ENCODE peak calls at places on chromosomes 16 and 17, in seven cellular contexts. B is SK-N-SH, J is GM12891, Q is H1, Y is GM12892, V is HepG2, F is GM12878. R is an unnamed sample.

GRCh38 chr17:78737332-78737731 is 44.7 kb downstream of the CYTH1 start:
- DNase-seq in J (no peak), V (no peak), Q (no peak), F (no peak), B (peak; percentile 81), Y (no peak), R (peak; percentile 34)

GRCh38 chr17:1511756-1512321 is 4.6 kb downstream of the INPP5K start:
- DNase-seq in F (no peak), Q (no peak), Y (no peak), B (no peak), V (no peak), J (no peak), R (peak; percentile 26)

GRCh38 chr16:2208308-2208707 is 2.4 kb downstream of the BRICD5 start:
- DNase-seq in J (no peak), F (no peak), V (no peak), Q (no peak), B (no peak), Y (no peak), R (no peak)

GRCh38 chr17:65535777-65536572 is 25.5 kb downstream of the AXIN2 start:
- DNase-seq in B (no peak), J (no peak), V (no peak), Y (no peak), Q (no peak), F (no peak), R (no peak)

GRCh38 chr17:16911141-16911937 is 60.6 kb downstream of the TNFRSF13B start:
- DNase-seq in Q (peak; percentile 20), V (no peak), F (no peak), Y (no peak), J (no peak), B (no peak), R (no peak)

GRCh38 chr17:79840204-79840988 is 1.2 kb upstream of the CBX4 start:
- DNase-seq in Q (peak; percentile 67), F (no peak), Y (no peak), J (no peak), V (no peak), B (peak; percentile 85), R (no peak)

GRCh38 chr16:72371307-72372081 is 199.5 kb upstream of the PMFBP1 start:
- DNase-seq in Q (no peak), B (no peak), F (no peak), Y (no peak), J (no peak), V (no peak), R (no peak)

GRCh38 chr17:74307984-74308773 is 17.8 kb upstream of the KIF19 start:
- DNase-seq in B (no peak), Q (no peak), J (no peak), F (no peak), V (no peak), Y (no peak), R (no peak)

GRCh38 chr16:8863594-8864424 is 5.0 kb downstream of the CARHSP1 start:
- DNase-seq in B (no peak), F (no peak), Y (no peak), J (no peak), Q (no peak), V (peak; percentile 100), R (peak; percentile 49)

GRCh38 chr17:57954421-57955182 is 610 bp downstream of the CUEDC1 start:
- DNase-seq in Q (peak; percentile 73), V (no peak), Y (no peak), B (peak; percentile 84), F (no peak), J (no peak), R (peak; percentile 47)

GRCh38 chr16:82152192-82152591 is 17.8 kb downstream of the MPHOSPH6 start:
- DNase-seq in Y (no peak), V (no peak), B (no peak), F (no peak), Q (no peak), J (no peak), R (no peak)

GRCh38 chr17:29561541-29562517 is 5.0 kb downstream of the ABHD15 start:
- DNase-seq in B (no peak), F (no peak), Q (no peak), V (no peak), Y (no peak), J (no peak), R (no peak)

GRCh38 chr17:80835816-80836657 is 155.6 kb upstream of the CHMP6 start:
- DNase-seq in V (no peak), B (no peak), Q (no peak), F (no peak), J (no peak), Y (no peak), R (no peak)

GRCh38 chr16:23188911-23189310 is 6.4 kb downstream of the SCNN1G start:
- DNase-seq in V (no peak), J (no peak), B (no peak), Y (no peak), F (no peak), Q (no peak), R (no peak)

GRCh38 chr17:53409588-53409987 is 413.1 kb upstream of the KIF2B start:
- DNase-seq in J (no peak), Y (no peak), B (no peak), F (no peak), Q (no peak), V (no peak), R (no peak)

GRCh38 chr16:79415983-79416641 is 184.4 kb downstream of the MAF start:
- DNase-seq in J (no peak), V (no peak), Q (no peak), Y (no peak), F (no peak), B (no peak), R (no peak)

DNA sequence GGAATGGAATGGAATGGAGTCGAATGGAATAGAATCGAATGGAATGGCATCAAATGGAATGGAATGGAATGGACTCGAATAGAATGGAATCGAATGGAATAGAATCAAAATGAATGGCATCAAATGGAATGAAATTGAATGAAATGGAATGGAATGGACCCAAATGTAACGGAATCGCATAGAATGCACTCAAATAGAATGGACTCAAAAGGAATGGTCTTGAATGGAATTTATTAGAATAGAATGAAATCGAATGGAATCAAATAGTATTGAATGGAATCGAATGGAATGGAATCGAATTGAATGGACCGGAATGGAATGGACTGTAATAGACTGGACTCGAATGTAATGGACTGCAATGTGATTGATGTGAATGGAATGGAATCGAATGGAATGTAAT is 501.4 kb upstream of the WSB1 start:
- DNase-seq in B (no peak), J (no peak), F (peak; percentile 41), Y (no peak), Q (no peak), V (no peak), R (no peak)
- TF ChIP-seq TAF1 in B (no peak), J (no peak), F (no peak), Y (no peak), Q (no peak), V (no peak), R (no peak)

DNA sequence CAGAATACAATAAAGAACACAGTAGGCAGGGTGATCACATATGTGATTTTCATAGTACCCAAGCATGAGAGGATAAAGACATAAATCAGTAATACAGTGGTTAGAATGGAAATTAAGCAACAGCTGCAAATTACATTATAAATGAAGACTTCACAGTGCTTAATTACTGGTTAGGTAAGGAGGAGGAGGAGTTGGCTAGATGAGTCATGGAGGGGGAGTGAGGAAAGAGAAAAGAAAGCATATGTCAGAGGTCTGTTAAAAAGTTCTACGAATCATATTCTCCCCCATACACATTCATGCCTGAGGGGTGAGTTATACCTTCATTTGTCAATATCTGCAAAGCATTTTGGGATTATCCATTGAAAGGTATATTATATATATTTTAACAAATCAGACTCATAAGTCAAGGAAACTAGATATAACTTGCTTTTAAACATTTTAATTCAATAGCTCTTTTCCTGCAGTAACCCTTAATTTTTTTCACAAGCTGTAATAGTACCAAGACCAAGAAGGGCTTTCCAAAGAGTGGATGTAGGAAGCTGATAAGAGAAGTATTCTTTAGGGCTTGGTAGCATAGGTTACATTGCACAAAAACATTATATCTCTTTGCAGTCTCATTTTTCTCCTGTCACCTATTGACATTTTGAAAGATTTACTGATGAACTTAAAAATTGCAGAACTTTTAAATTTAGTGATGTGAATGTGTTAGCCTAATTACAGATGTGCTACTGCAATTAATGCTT is 99.3 kb downstream of the STXBP4 start:
- DNase-seq in J (no peak), B (no peak), Y (no peak), F (no peak), Q (no peak), V (peak; percentile 9), R (peak; percentile 37)
- TF ChIP-seq TAF1 in J (no peak), B (no peak), Y (no peak), F (no peak), Q (no peak), V (no peak), R (no peak)

GRCh38 chr17:73227944-73228343 is 33.7 kb downstream of the CPSF4L start:
- DNase-seq in J (no peak), V (no peak), F (no peak), Y (no peak), Q (no peak), B (no peak), R (no peak)

GRCh38 chr17:73226556-73227172 is 33.8 kb downstream of the COG1 start:
- DNase-seq in Y (no peak), J (no peak), Q (no peak), F (no peak), V (peak; percentile 18), B (no peak), R (no peak)

GRCh38 chr17:73224663-73225305 is 31.9 kb downstream of the COG1 start:
- DNase-seq in Q (no peak), J (no peak), V (no peak), Y (no peak), B (no peak), F (no peak), R (no peak)

GRCh38 chr17:73227379-73227778 is 34.3 kb downstream of the CPSF4L start:
- DNase-seq in J (no peak), Q (no peak), V (no peak), Y (no peak), F (no peak), B (no peak), R (no peak)

DNA sequence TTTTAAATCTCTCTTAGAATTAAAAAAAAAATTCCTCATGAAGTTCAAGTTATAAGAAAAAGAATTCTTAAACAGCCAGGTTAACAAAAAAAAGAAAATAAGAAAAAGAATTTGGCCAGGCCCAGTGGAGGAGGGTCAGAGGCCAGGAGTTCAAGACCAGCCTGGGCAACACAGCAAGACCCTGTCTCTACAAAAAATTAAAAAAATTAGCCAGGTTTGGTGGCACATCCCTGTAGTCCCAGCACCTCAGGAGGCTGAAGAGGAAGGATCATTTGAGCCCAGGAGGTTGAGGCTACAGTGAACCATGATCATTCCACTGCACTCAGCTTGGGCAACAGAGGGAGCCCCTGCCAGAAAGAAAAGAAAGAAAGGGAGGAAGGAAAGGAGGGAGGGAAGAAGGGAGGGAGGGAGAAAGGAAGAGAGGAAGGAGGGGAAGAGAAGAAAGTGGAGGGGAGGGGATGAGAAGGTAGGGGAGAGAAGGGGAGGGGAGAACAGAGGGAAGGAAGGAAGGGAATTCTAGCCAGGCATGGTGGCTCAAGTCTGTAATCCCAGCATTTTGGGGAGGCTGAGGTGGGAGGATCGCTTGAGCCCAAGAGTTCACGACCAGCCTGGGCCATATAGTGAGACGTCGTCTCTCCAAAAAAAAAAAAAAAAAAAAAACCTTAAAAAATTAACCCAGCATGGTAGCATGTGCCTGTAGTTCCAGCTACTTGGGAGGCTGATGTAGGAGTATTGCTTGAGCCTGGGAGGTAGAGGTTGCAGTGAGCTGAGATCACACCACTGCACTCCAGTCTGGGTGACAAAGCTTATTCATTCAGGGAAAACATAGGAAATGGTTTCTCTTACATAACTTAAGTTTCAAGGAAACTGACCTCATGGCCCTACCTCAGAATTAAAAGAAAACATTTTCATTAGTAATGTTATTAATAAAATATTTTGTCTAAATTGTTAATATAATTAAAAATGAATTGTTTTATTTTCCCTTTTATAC is 31.1 kb downstream of the COG1 start:
- DNase-seq in Q (no peak), Y (no peak), F (no peak), J (no peak), B (no peak), V (no peak), R (no peak)
- TF ChIP-seq TAF1 in Q (no peak), Y (no peak), F (no peak), J (no peak), B (no peak), V (no peak), R (no peak)

GRCh38 chr17:36148559-36149295 is 27.7 kb downstream of the TBC1D3B start:
- DNase-seq in J (peak; percentile 46), Q (peak; percentile 76), B (peak; percentile 77), F (peak; percentile 57), V (peak; percentile 28), Y (peak; percentile 50), R (peak; percentile 85)
- TF ChIP-seq TAF1 in J (no peak), Q (no peak), B (no peak), F (no peak), V (no peak), Y (no peak), R (no peak)